ENCODE peak calls at places on chromosomes 1 and 21, in nine cellular contexts. C is AG04450, Y is coronary artery, K is aorta, E is lower leg skin, F is epithelial cell of esophagus, O is GM06990, B is tibial nerve, V is HepG2. P is an unnamed sample.

GRCh38 chr21:31182231-31183129 is 144.2 kb upstream of the KRTAP19-8 start:
- DNase-seq in O (no peak), B (no peak), Y (no peak), V (no peak), C (no peak), K (no peak), E (no peak), F (no peak), P (no peak)

GRCh38 chr1:29383972-29384371 is 147.7 kb downstream of the PTPRU start:
- DNase-seq in V (no peak), B (no peak), E (no peak), O (no peak), Y (peak; percentile 47), F (peak; percentile 11), C (peak; percentile 6), K (no peak), P (peak; percentile 33)

GRCh38 chr1:227343727-227344551 is 25.6 kb upstream of the CDC42BPA start:
- DNase-seq in F (peak; percentile 95), E (no peak), V (no peak), K (no peak), C (peak; percentile 83), B (no peak), O (no peak), Y (no peak), P (peak; percentile 95)

GRCh38 chr21:32599146-32599925 is 12.8 kb downstream of the CFAP298 start:
- DNase-seq in V (peak; percentile 25), O (no peak), B (no peak), F (no peak), C (no peak), Y (no peak), K (no peak), E (peak; percentile 23), P (no peak)

GRCh38 chr1:92993581-92993980 is 32.3 kb upstream of the DIPK1A start:
- DNase-seq in F (no peak), B (no peak), Y (no peak), E (peak; percentile 9), O (no peak), K (no peak), C (no peak), V (no peak), P (no peak)

GRCh38 chr1:203264052-203264501 is 34.6 kb upstream of the CHIT1 start:
- DNase-seq in F (peak; percentile 56), O (no peak), K (no peak), Y (no peak), V (no peak), C (no peak), E (no peak), B (no peak), P (no peak)

GRCh38 chr1:2580691-2581090 is 5.9 kb upstream of the PRXL2B start:
- DNase-seq in E (no peak), K (no peak), C (no peak), Y (no peak), F (no peak), B (no peak), O (no peak), V (no peak), P (no peak)

GRCh38 chr1:29123871-29124365 is at the start of gene TMEM200B:
- DNase-seq in O (no peak), E (no peak), V (no peak), K (peak; percentile 83), C (no peak), Y (peak; percentile 81), F (no peak), B (no peak), P (no peak)

GRCh38 chr1:68370101-68370915 is 79.4 kb downstream of the RPE65 start:
- DNase-seq in V (no peak), E (no peak), B (no peak), C (no peak), Y (no peak), O (no peak), F (no peak), K (no peak), P (no peak)

GRCh38 chr1:77876884-77877283 is 11.5 kb upstream of the NEXN start:
- DNase-seq in B (no peak), Y (no peak), E (no peak), V (no peak), C (no peak), O (no peak), K (no peak), F (peak; percentile 30), P (peak; percentile 57)

GRCh38 chr1:235513495-235514366 is 9.5 kb upstream of the B3GALNT2 start:
- DNase-seq in V (peak; percentile 69), C (peak; percentile 49), O (peak; percentile 9), B (no peak), K (no peak), E (no peak), Y (no peak), F (peak; percentile 69), P (peak; percentile 85)

GRCh38 chr1:151523331-151523730 is 12.1 kb downstream of the CGN start:
- DNase-seq in F (no peak), K (peak; percentile 59), C (no peak), E (peak; percentile 79), O (no peak), V (no peak), B (no peak), Y (no peak), P (no peak)

GRCh38 chr1:174265273-174265672 is 106.0 kb downstream of the RABGAP1L start:
- DNase-seq in V (no peak), K (no peak), C (no peak), E (no peak), B (no peak), O (no peak), F (no peak), Y (no peak), P (no peak)

GRCh38 chr1:174266991-174267612 is 107.8 kb downstream of the RABGAP1L start:
- DNase-seq in E (no peak), V (peak; percentile 94), O (no peak), F (no peak), C (no peak), B (no peak), Y (no peak), K (no peak), P (no peak)

GRCh38 chr1:174262747-174263241 is 103.5 kb downstream of the RABGAP1L start:
- DNase-seq in Y (no peak), C (peak; percentile 34), E (no peak), V (peak; percentile 46), K (no peak), B (no peak), F (peak; percentile 61), O (peak; percentile 24), P (peak; percentile 83)

GRCh38 chr1:174269932-174270651 is 110.8 kb downstream of the RABGAP1L start:
- DNase-seq in K (no peak), B (no peak), V (peak; percentile 23), E (no peak), C (no peak), F (no peak), Y (no peak), O (no peak), P (no peak)

DNA sequence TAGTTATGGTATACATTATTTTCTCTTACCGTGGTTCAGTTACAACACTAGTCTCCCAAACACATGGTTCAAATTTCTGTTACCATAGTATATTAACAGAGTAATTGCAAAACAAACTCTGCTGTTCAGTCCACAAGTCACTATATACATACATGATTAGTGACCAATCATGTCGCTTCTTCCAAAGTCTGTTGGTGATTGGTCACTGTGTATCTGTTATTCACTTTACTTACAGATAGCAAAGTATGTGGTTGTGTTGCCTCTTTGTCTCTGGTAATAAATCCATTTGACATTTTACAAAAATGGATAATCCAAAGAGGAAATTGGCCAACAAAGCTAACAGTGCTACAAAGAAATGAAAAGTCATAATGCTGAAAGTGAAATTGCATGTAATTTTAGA is 107.2 kb downstream of the RABGAP1L start:
- DNase-seq in C (no peak), Y (no peak), E (no peak), O (no peak), V (peak; percentile 75), F (no peak), K (no peak), B (no peak), P (peak; percentile 4)
- H3K4me3 ChIP-seq in C (no peak overlapping the region), Y (no peak overlapping the region), E (no peak overlapping the region), O (no peak overlapping the region), V (no peak overlapping the region), F (no peak overlapping the region), K (no peak overlapping the region), B (no peak overlapping the region), P (no peak overlapping the region)

GRCh38 chr1:217091601-217092000 is 368.4 kb upstream of the ESRRG start:
- DNase-seq in F (no peak), Y (no peak), V (no peak), B (no peak), C (no peak), K (no peak), E (no peak), O (no peak), P (no peak)

GRCh38 chr1:217089239-217090014 is 366.2 kb upstream of the ESRRG start:
- DNase-seq in C (no peak), Y (no peak), O (no peak), F (peak; percentile 47), V (no peak), B (no peak), K (no peak), E (no peak), P (peak; percentile 68)

GRCh38 chr1:217087981-217088380 is 364.8 kb upstream of the ESRRG start:
- DNase-seq in B (no peak), K (no peak), C (no peak), E (no peak), O (no peak), F (no peak), Y (no peak), V (no peak), P (no peak)

GRCh38 chr1:217090073-217090911 is 367.1 kb upstream of the ESRRG start:
- DNase-seq in B (no peak), V (no peak), C (no peak), F (no peak), E (no peak), O (no peak), Y (no peak), K (no peak), P (peak; percentile 23)

GRCh38 chr1:217088521-217089221 is 365.4 kb upstream of the ESRRG start:
- DNase-seq in C (no peak), E (no peak), V (no peak), Y (no peak), B (no peak), K (no peak), O (no peak), F (no peak), P (peak; percentile 43)
- H3K4me3 ChIP-seq in C (peak overlapping the region; percentile 57), E (no peak overlapping the region), V (no peak overlapping the region), Y (peak overlapping the region; percentile 84), B (peak overlapping the region; percentile 36), K (no peak overlapping the region), O (no peak overlapping the region), F (no peak overlapping the region), P (peak overlapping the region; percentile 60)

DNA sequence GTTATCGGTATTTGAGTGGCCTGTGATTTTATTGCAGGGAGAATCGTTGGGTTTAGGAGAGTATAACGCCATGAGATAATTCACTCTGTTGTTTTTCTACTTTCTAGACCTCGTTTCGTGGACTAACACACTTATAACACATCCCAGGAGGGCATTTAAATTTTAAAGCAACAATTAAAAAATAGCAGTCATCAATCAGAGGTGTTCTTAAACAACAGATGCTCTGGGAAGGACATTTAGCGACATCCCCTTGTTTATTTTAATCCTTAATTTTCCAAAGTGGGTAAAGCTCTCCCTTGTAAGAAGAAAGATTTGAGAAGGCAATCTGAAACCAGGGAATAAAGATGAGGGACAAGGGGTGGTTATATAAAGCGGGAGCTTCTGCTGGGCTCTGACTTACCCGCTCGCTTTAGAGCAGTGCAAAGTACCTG is 4.9 kb downstream of the PBX1 start:
- DNase-seq in C (no peak), F (no peak), O (no peak), B (no peak), Y (no peak), E (no peak), V (no peak), K (no peak), P (no peak)
- H3K4me3 ChIP-seq in C (peak overlapping the region; percentile 76), F (peak overlapping the region; percentile 40), O (no peak overlapping the region), B (peak overlapping the region; percentile 7), Y (peak overlapping the region; percentile 72), E (no peak overlapping the region), V (no peak overlapping the region), K (peak overlapping the region; percentile 90), P (peak overlapping the region; percentile 63)

GRCh38 chr1:183931646-183932271 is 105.8 kb downstream of the COLGALT2 start:
- DNase-seq in B (no peak), Y (no peak), K (no peak), O (no peak), C (no peak), E (no peak), V (no peak), F (no peak), P (no peak)
- H3K4me3 ChIP-seq in B (no peak overlapping the region), Y (peak overlapping the region; percentile 53), K (no peak overlapping the region), O (no peak overlapping the region), C (no peak overlapping the region), E (no peak overlapping the region), V (no peak overlapping the region), F (no peak overlapping the region), P (no peak overlapping the region)